ENCODE peak calls at places on chromosome 2, in four cellular contexts. U is K562, V is H1, W is HepG2. D is an unnamed sample.

GRCh38 chr2:119481501-119482455 is 42.5 kb downstream of the SCTR start:
- DNase-seq in V (no peak), W (no peak), U (no peak), D (no peak)

GRCh38 chr2:235319095-235319494 is 174.7 kb upstream of the AGAP1 start:
- DNase-seq in V (no peak), U (no peak), W (no peak), D (no peak)

GRCh38 chr2:54871457-54872103 is 148.1 kb downstream of the EML6 start:
- DNase-seq in V (no peak), U (no peak), W (peak), D (no peak)

GRCh38 chr2:197081294-197081693 is 154.8 kb upstream of the PGAP1 start:
- DNase-seq in U (no peak), W (no peak), V (no peak), D (no peak)

GRCh38 chr2:150698016-150698661 is 210.7 kb upstream of the RND3 start:
- DNase-seq in U (no peak), V (no peak), W (no peak), D (no peak)

GRCh38 chr2:221629478-221629877 is 57.4 kb upstream of the EPHA4 start:
- DNase-seq in W (no peak), V (no peak), U (no peak), D (no peak)

GRCh38 chr2:72989770-72990556 is 72.6 kb downstream of the EMX1 start:
- DNase-seq in W (no peak), U (no peak), V (no peak), D (no peak)

GRCh38 chr2:17759805-17760204 is 5.9 kb downstream of the GEN1 start:
- DNase-seq in W (no peak), U (no peak), V (no peak), D (no peak)

GRCh38 chr2:102376052-102376591 is 20.5 kb downstream of the IL18R1 start:
- DNase-seq in V (no peak), W (no peak), U (no peak), D (no peak)
- TF ChIP-seq GABPA in V (no peak), W (no peak), U (no peak), D (no peak)

GRCh38 chr2:70889716-70890037 is 46.0 kb upstream of the ATP6V1B1 start:
- DNase-seq in U (no peak), W (no peak), V (no peak), D (no peak)
- TF ChIP-seq EZH2 in U (no peak), W (no peak), V (no peak), D (no peak)

GRCh38 chr2:194166818-194167217 is 1490.2 kb upstream of the SLC39A10 start:
- DNase-seq in V (no peak), U (no peak), W (peak), D (no peak)
- TF ChIP-seq ZNF274 in V (no peak), U (no peak), W (no peak), D (no peak)

GRCh38 chr2:240166761-240167587 is 26.5 kb upstream of the OTOS start:
- DNase-seq in W (no peak), U (no peak), V (no peak), D (no peak)
- TF ChIP-seq GABPA in W (no peak), U (no peak), V (no peak), D (no peak)

GRCh38 chr2:101386599-101387150 is 628 bp downstream of the CREG2 start:
- DNase-seq in V (no peak), W (no peak), U (no peak), D (no peak)
- TF ChIP-seq EZH2 in V (peak), W (peak), U (no peak), D (no peak)